ENCODE peak calls at places on chromosome 5, in six cellular contexts. B is memory B cell, Q is WERI-Rb-1, D is stomach, L is activated T-cell treated with anti-CD3 and anti-CD28 coated beads for 1 hour, T is MCF 10A. W is an unnamed sample.

GRCh38 chr5:81554647-81555046 is 160.7 kb upstream of the ACOT12 start:
- DNase-seq in D (no peak), T (no peak), B (no peak), Q (no peak), L (no peak), W (no peak)

GRCh38 chr5:2912741-2913140 is 161.3 kb upstream of the IRX2 start:
- DNase-seq in B (no peak), D (no peak), Q (no peak), L (no peak), T (no peak), W (no peak)

GRCh38 chr5:115583474-115583873 is 18.8 kb downstream of the TICAM2 start:
- DNase-seq in D (no peak), L (no peak), B (no peak), Q (no peak), T (peak), W (no peak)

GRCh38 chr5:1133510-1134255 is 21.8 kb upstream of the SLC12A7 start:
- DNase-seq in T (no peak), Q (no peak), B (no peak), L (no peak), D (no peak), W (no peak)

GRCh38 chr5:135568241-135568640 is 10.6 kb downstream of the CXCL14 start:
- DNase-seq in D (no peak), L (no peak), Q (no peak), T (no peak), B (no peak), W (no peak)

GRCh38 chr5:116480894-116481510 is 93.6 kb downstream of the SEMA6A start:
- DNase-seq in L (no peak), Q (no peak), D (no peak), B (no peak), T (no peak), W (no peak)

GRCh38 chr5:89597878-89598277 is 714.9 kb upstream of the MEF2C start:
- DNase-seq in Q (no peak), D (no peak), T (no peak), B (no peak), L (no peak), W (no peak)

GRCh38 chr5:53601570-53601969 is 41.1 kb downstream of the NDUFS4 start:
- DNase-seq in Q (no peak), B (no peak), L (no peak), T (peak), D (no peak), W (no peak)

GRCh38 chr5:172541119-172541763 is 86.9 kb upstream of the SH3PXD2B start:
- DNase-seq in T (no peak), B (no peak), L (no peak), D (no peak), Q (no peak), W (no peak)

GRCh38 chr5:147307170-147307569 is 72.3 kb downstream of the STK32A start:
- DNase-seq in Q (no peak), L (no peak), D (no peak), B (no peak), T (no peak), W (no peak)

GRCh38 chr5:138353550-138353893 is 1.0 kb downstream of the KDM3B start:
- DNase-seq in L (no peak), Q (no peak), D (no peak), T (no peak), B (no peak), W (no peak)

GRCh38 chr5:140258016-140258415 is 44.9 kb downstream of the PFDN1 start:
- DNase-seq in L (no peak), T (no peak), D (no peak), B (no peak), Q (no peak), W (no peak)

GRCh38 chr5:69467442-69468225 is 25.0 kb upstream of the OCLN start:
- DNase-seq in T (no peak), B (no peak), L (no peak), D (no peak), Q (no peak), W (no peak)

GRCh38 chr5:139847790-139848507 is 52.3 kb downstream of the PSD2 start:
- DNase-seq in B (peak), D (peak), L (peak), T (no peak), Q (peak), W (no peak)

GRCh38 chr5:20276061-20276958 is 288.3 kb upstream of the CDH18 start:
- DNase-seq in L (no peak), Q (no peak), B (no peak), T (peak), D (no peak), W (no peak)

GRCh38 chr5:161263186-161263585 is 283.3 kb downstream of the GABRB2 start:
- DNase-seq in B (no peak), D (no peak), T (no peak), Q (no peak), L (no peak), W (no peak)

GRCh38 chr5:148443998-148444397 is 60.2 kb downstream of the FBXO38 start:
- DNase-seq in L (peak), T (peak), B (peak), D (peak), Q (peak), W (peak)

GRCh38 chr5:116759860-116760644 is 185.4 kb upstream of the SEMA6A start:
- DNase-seq in Q (no peak), B (no peak), T (no peak), L (no peak), D (no peak), W (no peak)

GRCh38 chr5:151195622-151196021 is 28.3 kb downstream of the CCDC69 start:
- DNase-seq in L (no peak), B (no peak), D (no peak), T (peak), Q (no peak), W (peak)

GRCh38 chr5:74164725-74165226 is 475.8 kb downstream of the ENC1 start:
- DNase-seq in Q (peak), D (no peak), L (no peak), T (no peak), B (no peak), W (no peak)